ENCODE peak calls at places on chromosomes 13 and 19, in five cellular contexts. One of them, this sample, is unnamed.

GRCh38 chr13:93151277-93151676 is 75.3 kb upstream of the GPC6 start:
- DNase-seq in fibroblast of lung: peak
- DNase-seq in activated T-helper 1 cell treated with Interleukin-2 at 50 U/mL for 16 hours: no peak
- DNase-seq in GM03348: peak
- DNase-seq in NCI-H1417: no peak
- DNase-seq in this sample: no peak

GRCh38 chr19:50496189-50497029 is 14.6 kb downstream of the JOSD2 start:
- DNase-seq in fibroblast of lung: no peak
- DNase-seq in activated T-helper 1 cell treated with Interleukin-2 at 50 U/mL for 16 hours: no peak
- DNase-seq in GM03348: no peak
- DNase-seq in NCI-H1417: no peak
- DNase-seq in this sample: no peak

GRCh38 chr19:22945560-22945959 is 57.4 kb downstream of the ZNF728 start:
- DNase-seq in fibroblast of lung: peak
- DNase-seq in activated T-helper 1 cell treated with Interleukin-2 at 50 U/mL for 16 hours: no peak
- DNase-seq in GM03348: no peak
- DNase-seq in NCI-H1417: no peak
- DNase-seq in this sample: no peak

GRCh38 chr13:98207411-98207810 is 30.3 kb upstream of the RNF113B start:
- DNase-seq in fibroblast of lung: peak
- DNase-seq in activated T-helper 1 cell treated with Interleukin-2 at 50 U/mL for 16 hours: no peak
- DNase-seq in GM03348: no peak
- DNase-seq in NCI-H1417: no peak
- DNase-seq in this sample: no peak

GRCh38 chr13:48410199-48410598 is 2.7 kb downstream of the LPAR6 start:
- DNase-seq in fibroblast of lung: no peak
- DNase-seq in activated T-helper 1 cell treated with Interleukin-2 at 50 U/mL for 16 hours: no peak
- DNase-seq in GM03348: no peak
- DNase-seq in NCI-H1417: no peak
- DNase-seq in this sample: no peak

GRCh38 chr19:41307090-41307875 is 2.7 kb upstream of the CCDC97 start:
- DNase-seq in fibroblast of lung: no peak
- DNase-seq in activated T-helper 1 cell treated with Interleukin-2 at 50 U/mL for 16 hours: no peak
- DNase-seq in GM03348: no peak
- DNase-seq in NCI-H1417: no peak
- DNase-seq in this sample: no peak

GRCh38 chr13:48402325-48402962 is 10.5 kb downstream of the LPAR6 start:
- DNase-seq in fibroblast of lung: no peak
- DNase-seq in activated T-helper 1 cell treated with Interleukin-2 at 50 U/mL for 16 hours: no peak
- DNase-seq in GM03348: no peak
- DNase-seq in NCI-H1417: no peak
- DNase-seq in this sample: no peak

GRCh38 chr19:47593860-47594259 is 15.1 kb upstream of the BICRA start:
- DNase-seq in fibroblast of lung: no peak
- DNase-seq in activated T-helper 1 cell treated with Interleukin-2 at 50 U/mL for 16 hours: no peak
- DNase-seq in GM03348: no peak
- DNase-seq in NCI-H1417: no peak
- DNase-seq in this sample: no peak

GRCh38 chr19:14116918-14117578 is 514 bp downstream of the PRKACA start:
- DNase-seq in fibroblast of lung: no peak
- DNase-seq in activated T-helper 1 cell treated with Interleukin-2 at 50 U/mL for 16 hours: peak
- DNase-seq in GM03348: peak
- DNase-seq in NCI-H1417: no peak
- DNase-seq in this sample: peak

GRCh38 chr13:106155411-106155810 is 380.1 kb downstream of the EFNB2 start:
- DNase-seq in fibroblast of lung: peak
- DNase-seq in activated T-helper 1 cell treated with Interleukin-2 at 50 U/mL for 16 hours: no peak
- DNase-seq in GM03348: no peak
- DNase-seq in NCI-H1417: no peak
- DNase-seq in this sample: no peak

GRCh38 chr19:55486971-55487883 is 1.0 kb upstream of the SSC5D start:
- DNase-seq in fibroblast of lung: peak
- DNase-seq in activated T-helper 1 cell treated with Interleukin-2 at 50 U/mL for 16 hours: no peak
- DNase-seq in GM03348: peak
- DNase-seq in NCI-H1417: no peak
- DNase-seq in this sample: no peak

GRCh38 chr13:109383683-109384082 is 402.7 kb downstream of the IRS2 start:
- DNase-seq in fibroblast of lung: peak
- DNase-seq in activated T-helper 1 cell treated with Interleukin-2 at 50 U/mL for 16 hours: no peak
- DNase-seq in GM03348: peak
- DNase-seq in NCI-H1417: no peak
- DNase-seq in this sample: no peak

GRCh38 chr13:48532146-48532472 is 771 bp downstream of the RCBTB2 start:
- DNase-seq in fibroblast of lung: peak
- DNase-seq in activated T-helper 1 cell treated with Interleukin-2 at 50 U/mL for 16 hours: no peak
- DNase-seq in GM03348: peak
- DNase-seq in NCI-H1417: no peak
- DNase-seq in this sample: no peak

GRCh38 chr19:3577741-3578344 is 5.1 kb downstream of the HMG20B start:
- DNase-seq in fibroblast of lung: no peak
- DNase-seq in activated T-helper 1 cell treated with Interleukin-2 at 50 U/mL for 16 hours: no peak
- DNase-seq in GM03348: no peak
- DNase-seq in NCI-H1417: no peak
- DNase-seq in this sample: no peak

GRCh38 chr13:97327521-97328221 is 105.5 kb downstream of the MBNL2 start:
- DNase-seq in fibroblast of lung: peak
- DNase-seq in activated T-helper 1 cell treated with Interleukin-2 at 50 U/mL for 16 hours: no peak
- DNase-seq in GM03348: no peak
- DNase-seq in NCI-H1417: no peak
- DNase-seq in this sample: no peak

GRCh38 chr13:91270031-91270430 is 77.5 kb upstream of the MIR17HG start:
- DNase-seq in fibroblast of lung: no peak
- DNase-seq in activated T-helper 1 cell treated with Interleukin-2 at 50 U/mL for 16 hours: no peak
- DNase-seq in GM03348: no peak
- DNase-seq in NCI-H1417: no peak
- DNase-seq in this sample: no peak

GRCh38 chr13:48595330-48596127 is 58.2 kb upstream of the CYSLTR2 start:
- DNase-seq in fibroblast of lung: peak
- DNase-seq in activated T-helper 1 cell treated with Interleukin-2 at 50 U/mL for 16 hours: peak
- DNase-seq in GM03348: peak
- DNase-seq in NCI-H1417: peak
- DNase-seq in this sample: peak

GRCh38 chr19:23913931-23914330 is 755 bp upstream of the ZNF726 start:
- DNase-seq in fibroblast of lung: no peak
- DNase-seq in activated T-helper 1 cell treated with Interleukin-2 at 50 U/mL for 16 hours: no peak
- DNase-seq in GM03348: no peak
- DNase-seq in NCI-H1417: no peak
- DNase-seq in this sample: no peak

GRCh38 chr13:43804461-43805070 is 17.8 kb upstream of the ENOX1 start:
- DNase-seq in fibroblast of lung: peak
- DNase-seq in activated T-helper 1 cell treated with Interleukin-2 at 50 U/mL for 16 hours: no peak
- DNase-seq in GM03348: peak
- DNase-seq in NCI-H1417: peak
- DNase-seq in this sample: no peak

GRCh38 chr13:92103673-92104296 is 705.4 kb downstream of the GPC5 start:
- DNase-seq in fibroblast of lung: peak
- DNase-seq in activated T-helper 1 cell treated with Interleukin-2 at 50 U/mL for 16 hours: no peak
- DNase-seq in GM03348: no peak
- DNase-seq in NCI-H1417: peak
- DNase-seq in this sample: no peak

GRCh38 chr19:4971424-4971793 is 2.5 kb downstream of the KDM4B start:
- DNase-seq in fibroblast of lung: no peak
- DNase-seq in activated T-helper 1 cell treated with Interleukin-2 at 50 U/mL for 16 hours: no peak
- DNase-seq in GM03348: peak
- DNase-seq in NCI-H1417: peak
- DNase-seq in this sample: no peak

GRCh38 chr19:53102701-53103140 is 501 bp downstream of the ZNF160 start:
- DNase-seq in fibroblast of lung: peak
- DNase-seq in activated T-helper 1 cell treated with Interleukin-2 at 50 U/mL for 16 hours: peak
- DNase-seq in GM03348: peak
- DNase-seq in NCI-H1417: no peak
- DNase-seq in this sample: peak

GRCh38 chr19:49216076-49216475 is 58.5 kb downstream of the TRPM4 start:
- DNase-seq in fibroblast of lung: peak
- DNase-seq in activated T-helper 1 cell treated with Interleukin-2 at 50 U/mL for 16 hours: no peak
- DNase-seq in GM03348: no peak
- DNase-seq in NCI-H1417: no peak
- DNase-seq in this sample: no peak

GRCh38 chr13:94481966-94482365 is 2.5 kb upstream of the DCT start:
- DNase-seq in fibroblast of lung: peak
- DNase-seq in activated T-helper 1 cell treated with Interleukin-2 at 50 U/mL for 16 hours: no peak
- DNase-seq in GM03348: peak
- DNase-seq in NCI-H1417: no peak
- DNase-seq in this sample: no peak

GRCh38 chr13:49347650-49348385 is 96.0 kb downstream of the CAB39L start:
- DNase-seq in fibroblast of lung: no peak
- DNase-seq in activated T-helper 1 cell treated with Interleukin-2 at 50 U/mL for 16 hours: no peak
- DNase-seq in GM03348: no peak
- DNase-seq in NCI-H1417: no peak
- DNase-seq in this sample: no peak

GRCh38 chr19:42197375-42197817 is 20.1 kb downstream of the DEDD2 start:
- DNase-seq in fibroblast of lung: no peak
- DNase-seq in activated T-helper 1 cell treated with Interleukin-2 at 50 U/mL for 16 hours: no peak
- DNase-seq in GM03348: no peak
- DNase-seq in NCI-H1417: no peak
- DNase-seq in this sample: no peak

GRCh38 chr13:46143239-46143701 is 38.4 kb upstream of the CPB2 start:
- DNase-seq in fibroblast of lung: no peak
- DNase-seq in activated T-helper 1 cell treated with Interleukin-2 at 50 U/mL for 16 hours: no peak
- DNase-seq in GM03348: no peak
- DNase-seq in NCI-H1417: no peak
- DNase-seq in this sample: no peak

GRCh38 chr19:41821003-41821735 is 23.3 kb downstream of the LYPD4 start:
- DNase-seq in fibroblast of lung: peak
- DNase-seq in activated T-helper 1 cell treated with Interleukin-2 at 50 U/mL for 16 hours: peak
- DNase-seq in GM03348: peak
- DNase-seq in NCI-H1417: peak
- DNase-seq in this sample: no peak

GRCh38 chr13:46668302-46668720 is 115.3 kb downstream of the LRCH1 start:
- DNase-seq in fibroblast of lung: peak
- DNase-seq in activated T-helper 1 cell treated with Interleukin-2 at 50 U/mL for 16 hours: no peak
- DNase-seq in GM03348: peak
- DNase-seq in NCI-H1417: no peak
- DNase-seq in this sample: no peak